ENCODE peak calls at places on chromosomes 1 and 21, in four cellular contexts. One of them, this sample, is unnamed.

GRCh38 chr21:42108554-42108885 is 37.4 kb downstream of the UMODL1 start:
- DNase-seq in A549: no peak
- DNase-seq in AG10803: no peak
- DNase-seq in heart left ventricle: no peak
- DNase-seq in this sample: no peak

GRCh38 chr1:9009438-9010366 is 16.5 kb downstream of the SLC2A7 start:
- DNase-seq in A549: no peak
- DNase-seq in heart left ventricle: no peak
- DNase-seq in AG10803: peak
- DNase-seq in this sample: peak

GRCh38 chr21:43986544-43987451 is 25.3 kb upstream of the TRAPPC10 start:
- DNase-seq in A549: no peak
- DNase-seq in AG10803: no peak
- DNase-seq in heart left ventricle: no peak
- DNase-seq in this sample: no peak

GRCh38 chr1:30198805-30199403 is 524.5 kb downstream of the MATN1 start:
- DNase-seq in heart left ventricle: no peak
- DNase-seq in AG10803: no peak
- DNase-seq in A549: no peak
- DNase-seq in this sample: no peak

GRCh38 chr1:231337043-231337471 is 595 bp downstream of the EXOC8 start:
- DNase-seq in AG10803: no peak
- DNase-seq in heart left ventricle: no peak
- DNase-seq in A549: no peak
- DNase-seq in this sample: no peak

GRCh38 chr1:99656701-99657100 is 10.8 kb downstream of the PALMD start:
- DNase-seq in heart left ventricle: no peak
- DNase-seq in A549: no peak
- DNase-seq in AG10803: no peak
- DNase-seq in this sample: no peak

GRCh38 chr1:159686599-159687299 is 27.6 kb downstream of the CRP start:
- DNase-seq in A549: no peak
- DNase-seq in AG10803: no peak
- DNase-seq in heart left ventricle: no peak
- DNase-seq in this sample: no peak

GRCh38 chr1:39977202-39977601 is 22.3 kb downstream of the MFSD2A start:
- DNase-seq in A549: no peak
- DNase-seq in heart left ventricle: no peak
- DNase-seq in AG10803: no peak
- DNase-seq in this sample: no peak

GRCh38 chr1:190478193-190479007 is 736 bp upstream of the BRINP3 start:
- DNase-seq in heart left ventricle: no peak
- DNase-seq in A549: no peak
- DNase-seq in AG10803: no peak
- DNase-seq in this sample: no peak

GRCh38 chr1:33364578-33364945 is 43.7 kb upstream of the A3GALT2 start:
- DNase-seq in AG10803: no peak
- DNase-seq in A549: no peak
- DNase-seq in heart left ventricle: no peak
- DNase-seq in this sample: no peak

GRCh38 chr1:10794724-10795304 is 1.6 kb downstream of the CASZ1 start:
- DNase-seq in AG10803: no peak
- DNase-seq in A549: no peak
- DNase-seq in heart left ventricle: no peak
- DNase-seq in this sample: peak

GRCh38 chr1:55378582-55378981 is 163.4 kb upstream of the USP24 start:
- DNase-seq in A549: no peak
- DNase-seq in heart left ventricle: no peak
- DNase-seq in AG10803: peak
- DNase-seq in this sample: peak

GRCh38 chr1:194055545-194055944 is 869.1 kb upstream of the B3GALT2 start:
- DNase-seq in AG10803: no peak
- DNase-seq in A549: no peak
- DNase-seq in heart left ventricle: no peak
- DNase-seq in this sample: no peak

GRCh38 chr21:41895643-41896493 is 16.7 kb upstream of the PRDM15 start:
- DNase-seq in AG10803: no peak
- DNase-seq in A549: no peak
- DNase-seq in heart left ventricle: no peak
- DNase-seq in this sample: peak

GRCh38 chr1:209672705-209673630 is 2.2 kb upstream of the G0S2 start:
- DNase-seq in heart left ventricle: no peak
- DNase-seq in A549: no peak
- DNase-seq in AG10803: peak
- DNase-seq in this sample: peak

GRCh38 chr1:233477359-233477758 is 136.5 kb upstream of the KCNK1 start:
- DNase-seq in AG10803: no peak
- DNase-seq in A549: no peak
- DNase-seq in heart left ventricle: no peak
- DNase-seq in this sample: no peak
- TF ChIP-seq CTCF in AG10803: no peak
- TF ChIP-seq CTCF in A549: no peak
- TF ChIP-seq CTCF in heart left ventricle: no peak
- TF ChIP-seq CTCF in this sample: no peak

GRCh38 chr1:207670997-207671396 is 26.1 kb downstream of the CR1L start:
- DNase-seq in AG10803: no peak
- DNase-seq in A549: no peak
- DNase-seq in heart left ventricle: no peak
- DNase-seq in this sample: no peak

GRCh38 chr1:207673399-207673798 is 28.5 kb downstream of the CR1L start:
- DNase-seq in A549: no peak
- DNase-seq in heart left ventricle: no peak
- DNase-seq in AG10803: no peak
- DNase-seq in this sample: no peak

GRCh38 chr1:207670192-207670591 is 25.3 kb downstream of the CR1L start:
- DNase-seq in A549: no peak
- DNase-seq in AG10803: no peak
- DNase-seq in heart left ventricle: no peak
- DNase-seq in this sample: peak

GRCh38 chr1:207669469-207670111 is 24.7 kb downstream of the CR1L start:
- DNase-seq in A549: no peak
- DNase-seq in AG10803: no peak
- DNase-seq in heart left ventricle: no peak
- DNase-seq in this sample: no peak

DNA sequence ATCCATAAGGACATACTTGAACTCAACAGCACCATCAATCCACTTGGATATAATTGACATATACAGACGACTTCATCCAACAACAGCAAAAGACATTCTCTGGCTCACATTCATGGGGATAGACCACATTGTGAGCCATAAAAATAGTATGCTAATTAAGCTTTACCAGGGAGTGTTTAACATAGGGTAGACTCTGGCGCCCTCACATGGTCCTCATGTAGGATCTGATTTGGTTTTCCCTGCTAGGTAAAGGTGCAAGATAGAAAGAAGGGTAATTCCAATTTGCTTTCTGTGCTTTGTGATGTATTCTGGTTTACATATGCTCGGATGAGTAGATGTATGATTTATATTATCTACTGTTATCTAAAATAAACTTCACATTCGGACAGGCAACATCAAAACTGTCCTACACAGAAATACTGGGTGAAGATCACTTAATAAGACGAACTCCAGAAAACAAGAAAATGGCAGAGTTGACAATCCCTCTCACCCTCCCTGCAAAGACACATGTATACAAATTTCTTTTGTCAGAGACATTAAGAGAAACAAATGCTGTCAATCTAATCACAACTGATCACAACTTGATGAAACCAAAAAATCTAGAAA is 27.7 kb downstream of the CR1L start:
- DNase-seq in AG10803: peak
- DNase-seq in heart left ventricle: no peak
- DNase-seq in A549: peak
- DNase-seq in this sample: peak
- TF ChIP-seq CTCF in AG10803: peak
- TF ChIP-seq CTCF in heart left ventricle: no peak
- TF ChIP-seq CTCF in A549: peak
- TF ChIP-seq CTCF in this sample: peak

DNA sequence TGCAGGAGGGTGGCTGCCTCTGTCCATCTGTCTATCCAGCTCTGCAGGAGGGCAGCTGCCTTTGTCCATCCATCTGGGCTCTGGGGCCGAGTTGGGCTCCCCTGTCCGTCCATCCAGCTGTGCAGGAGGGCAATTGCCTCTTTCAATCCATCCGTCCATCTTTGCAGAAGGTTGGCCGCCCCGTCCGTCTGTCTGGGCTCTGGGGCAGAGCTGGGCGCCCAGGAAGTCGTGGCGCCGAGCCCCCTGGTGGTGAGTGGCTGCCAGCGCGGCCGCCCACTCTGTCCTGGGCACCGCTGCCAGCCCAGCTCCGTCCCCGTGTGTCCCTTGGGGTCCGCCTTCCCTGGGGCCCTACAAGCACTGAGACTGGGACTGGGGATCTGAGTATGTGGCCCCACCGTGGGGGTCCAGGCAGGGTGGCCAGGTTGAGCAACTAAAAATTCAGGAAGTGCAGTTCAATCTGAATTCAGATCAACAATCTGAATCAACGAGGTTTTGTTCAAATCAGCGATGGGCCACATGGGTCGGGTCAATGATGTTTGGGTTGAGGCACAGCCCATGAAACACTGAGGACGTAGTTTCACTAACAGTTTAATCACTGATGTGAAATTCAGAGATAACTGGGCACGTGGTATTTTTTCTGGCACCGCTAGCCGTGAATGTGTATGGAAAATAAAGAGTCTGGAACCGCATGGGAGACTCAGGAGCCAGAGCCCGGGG is 99.1 kb upstream of the ACTRT2 start:
- DNase-seq in A549: peak
- DNase-seq in AG10803: no peak
- DNase-seq in heart left ventricle: no peak
- DNase-seq in this sample: peak
- TF ChIP-seq CTCF in A549: peak
- TF ChIP-seq CTCF in AG10803: peak
- TF ChIP-seq CTCF in heart left ventricle: peak
- TF ChIP-seq CTCF in this sample: peak

DNA sequence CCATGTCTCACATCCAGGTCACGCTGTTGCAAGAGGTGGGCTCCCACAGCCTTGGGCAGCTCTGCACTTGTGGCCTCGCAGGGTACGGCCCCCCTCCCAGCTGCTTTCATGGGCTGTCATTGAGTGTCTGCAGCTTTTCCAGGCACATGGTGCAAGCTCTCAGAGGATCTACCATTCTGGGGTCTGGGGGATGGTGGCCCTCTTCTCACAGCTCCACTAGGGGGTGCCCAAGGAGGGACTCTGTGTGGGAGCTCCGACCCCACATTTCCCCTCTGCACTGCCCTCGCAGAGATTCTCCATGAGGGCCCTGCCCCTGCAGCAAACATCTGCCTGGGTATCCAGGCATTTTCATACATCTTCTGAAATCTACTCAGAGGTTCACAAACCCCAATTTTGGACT is 219.4 kb downstream of the LRRC7 start:
- DNase-seq in AG10803: no peak
- DNase-seq in A549: no peak
- DNase-seq in heart left ventricle: no peak
- DNase-seq in this sample: no peak
- TF ChIP-seq CTCF in AG10803: no peak
- TF ChIP-seq CTCF in A549: no peak
- TF ChIP-seq CTCF in heart left ventricle: no peak
- TF ChIP-seq CTCF in this sample: no peak

GRCh38 chr1:3285341-3285740 is 169.1 kb upstream of the ARHGEF16 start:
- DNase-seq in AG10803: no peak
- DNase-seq in A549: no peak
- DNase-seq in heart left ventricle: no peak
- DNase-seq in this sample: no peak

GRCh38 chr1:3282186-3282585 is 172.3 kb upstream of the ARHGEF16 start:
- DNase-seq in A549: no peak
- DNase-seq in AG10803: no peak
- DNase-seq in heart left ventricle: no peak
- DNase-seq in this sample: no peak

GRCh38 chr1:3284691-3285090 is 169.8 kb upstream of the ARHGEF16 start:
- DNase-seq in heart left ventricle: no peak
- DNase-seq in A549: no peak
- DNase-seq in AG10803: no peak
- DNase-seq in this sample: no peak

GRCh38 chr1:3282656-3283430 is 171.6 kb upstream of the ARHGEF16 start:
- DNase-seq in A549: no peak
- DNase-seq in AG10803: no peak
- DNase-seq in heart left ventricle: peak
- DNase-seq in this sample: no peak

DNA sequence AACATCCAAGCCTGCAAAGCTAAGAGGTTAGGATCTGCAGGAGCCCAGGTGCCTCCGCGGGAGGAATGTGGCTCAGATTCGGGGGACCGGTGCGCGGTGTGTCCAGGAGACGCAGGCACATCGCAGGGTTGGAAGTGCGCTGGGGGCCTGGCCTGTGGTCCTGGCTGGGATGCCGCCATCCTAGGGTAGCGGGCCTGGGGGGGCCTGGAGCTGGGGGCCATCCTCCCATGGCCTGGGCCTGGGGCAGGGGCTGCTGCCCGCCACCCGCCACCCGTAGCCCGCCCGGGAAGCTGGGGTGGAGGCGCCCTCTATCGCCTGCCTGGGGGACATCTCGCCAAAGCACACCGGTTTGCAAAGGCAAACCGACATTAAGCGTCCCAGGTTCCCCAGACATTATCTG is 170.6 kb upstream of the ARHGEF16 start:
- DNase-seq in A549: peak
- DNase-seq in heart left ventricle: peak
- DNase-seq in AG10803: no peak
- DNase-seq in this sample: peak
- TF ChIP-seq CTCF in A549: peak
- TF ChIP-seq CTCF in heart left ventricle: peak
- TF ChIP-seq CTCF in AG10803: peak
- TF ChIP-seq CTCF in this sample: no peak

GRCh38 chr1:234072793-234073192 is 168.3 kb downstream of the SLC35F3 start:
- DNase-seq in heart left ventricle: no peak
- DNase-seq in A549: no peak
- DNase-seq in AG10803: no peak
- DNase-seq in this sample: no peak

GRCh38 chr1:234065794-234066447 is 161.4 kb downstream of the SLC35F3 start:
- DNase-seq in AG10803: peak
- DNase-seq in heart left ventricle: peak
- DNase-seq in A549: peak
- DNase-seq in this sample: peak

GRCh38 chr1:234067584-234067983 is 163.1 kb downstream of the SLC35F3 start:
- DNase-seq in A549: no peak
- DNase-seq in AG10803: no peak
- DNase-seq in heart left ventricle: no peak
- DNase-seq in this sample: no peak

DNA sequence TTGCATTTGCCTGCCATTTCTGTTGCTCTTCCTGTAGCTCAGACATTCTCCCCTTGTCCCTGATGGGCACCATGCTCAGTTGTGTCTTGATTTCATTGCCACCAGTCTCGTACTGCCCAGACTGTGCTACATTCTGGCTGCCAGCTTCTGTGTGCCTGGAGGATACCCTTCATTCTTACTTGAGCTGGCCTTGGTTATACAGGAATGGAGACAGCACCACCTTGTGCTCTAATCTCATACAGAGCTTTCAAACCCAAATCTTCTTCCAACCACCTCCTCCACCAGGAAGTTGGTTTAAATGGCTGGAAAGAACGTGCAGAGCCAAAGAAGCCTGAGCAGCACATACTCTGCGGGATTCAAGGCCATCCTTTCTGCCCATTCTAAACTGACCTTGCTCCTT is 165.3 kb downstream of the SLC35F3 start:
- DNase-seq in heart left ventricle: no peak
- DNase-seq in AG10803: no peak
- DNase-seq in A549: no peak
- DNase-seq in this sample: no peak
- TF ChIP-seq CTCF in heart left ventricle: no peak
- TF ChIP-seq CTCF in AG10803: no peak
- TF ChIP-seq CTCF in A549: peak
- TF ChIP-seq CTCF in this sample: no peak